ENCODE peak calls at places on chromosomes 1 and 21, in five cellular contexts. M is T-helper 9 cell; W is stimulated activated naive CD8-positive, alpha-beta T cell treated with anti-CD3 and anti-CD28 coated beads, Interleukin-15, Interleukin-2, amounts not matched to agents 100 U/mL and 50 U/mL, for 24 hours; K is activated gamma-delta T cell treated with Interleukin-2 at 50 U/mL for 16 hours; X is HFFc6. Y is an unnamed sample.

GRCh38 chr1:173864179-173864867 is 3.5 kb downstream of the GAS5 start:
- DNase-seq in M (no peak), W (no peak), K (no peak), X (no peak), Y (no peak)

GRCh38 chr1:227793079-227793947 is 22.2 kb upstream of the PRSS38 start:
- DNase-seq in M (no peak), W (no peak), K (no peak), X (no peak), Y (no peak)

GRCh38 chr1:101376121-101377095 is 139.6 kb downstream of the S1PR1 start:
- DNase-seq in M (no peak), W (no peak), K (no peak), X (no peak), Y (no peak)

GRCh38 chr21:17455451-17455850 is 57.4 kb upstream of the CXADR start:
- DNase-seq in M (no peak), W (no peak), K (no peak), X (no peak), Y (no peak)

GRCh38 chr1:67753776-67754525 is 69.0 kb downstream of the GADD45A start:
- DNase-seq in M (no peak), W (peak; percentile 25), K (no peak), X (no peak), Y (peak; percentile 41)

GRCh38 chr1:171581766-171582165 is 40.3 kb upstream of the MYOCOS start:
- DNase-seq in M (no peak), W (no peak), K (no peak), X (no peak), Y (no peak)

GRCh38 chr1:229015791-229016190 is 255.1 kb upstream of the RAB4A start:
- DNase-seq in M (no peak), W (no peak), K (no peak), X (no peak), Y (no peak)

GRCh38 chr1:11335417-11336070 is 62.5 kb downstream of the UBIAD1 start:
- DNase-seq in M (no peak), W (no peak), K (no peak), X (no peak), Y (no peak)

GRCh38 chr1:24526940-24527542 is 24.4 kb downstream of the RCAN3 start:
- DNase-seq in M (peak; percentile 26), W (peak; percentile 55), K (peak; percentile 40), X (peak; percentile 17), Y (peak; percentile 68)

GRCh38 chr1:8858888-8859706 is 19.4 kb downstream of the ENO1 start:
- DNase-seq in M (peak; percentile 29), W (no peak), K (peak; percentile 49), X (peak; percentile 66), Y (peak; percentile 61)

GRCh38 chr1:214241060-214241459 is 39.9 kb upstream of the SMYD2 start:
- DNase-seq in M (no peak), W (no peak), K (no peak), X (no peak), Y (no peak)

GRCh38 chr21:25639922-25640670 is 1.0 kb downstream of the JAM2 start:
- DNase-seq in M (peak; percentile 2), W (peak; percentile 26), K (no peak), X (no peak), Y (peak; percentile 6)

GRCh38 chr1:97464305-97464704 is 456.5 kb downstream of the DPYD start:
- DNase-seq in M (no peak), W (no peak), K (no peak), X (no peak), Y (no peak)

GRCh38 chr1:78145105-78145580 is 99.4 kb downstream of the GIPC2 start:
- DNase-seq in M (peak; percentile 10), W (peak; percentile 30), K (peak; percentile 11), X (peak; percentile 68), Y (peak; percentile 51)

GRCh38 chr1:111516008-111516535 is 12.6 kb upstream of the ADORA3 start:
- DNase-seq in M (no peak), W (peak; percentile 42), K (peak; percentile 27), X (peak; percentile 53), Y (peak; percentile 60)

GRCh38 chr1:47650205-47650604 is 212.4 kb downstream of the FOXD2 start:
- DNase-seq in M (no peak), W (no peak), K (no peak), X (peak; percentile 74), Y (no peak)

GRCh38 chr1:47651311-47652089 is 213.7 kb downstream of the FOXD2 start:
- DNase-seq in M (no peak), W (no peak), K (no peak), X (no peak), Y (no peak)

GRCh38 chr1:229059671-229060079 is 211.2 kb upstream of the RAB4A start:
- DNase-seq in M (no peak), W (no peak), K (no peak), X (no peak), Y (no peak)

GRCh38 chr1:84374991-84375838 is 23.1 kb upstream of the DNASE2B start:
- DNase-seq in M (no peak), W (no peak), K (no peak), X (no peak), Y (no peak)

GRCh38 chr1:183205196-183205781 is 19.2 kb downstream of the LAMC2 start:
- DNase-seq in M (no peak), W (no peak), K (no peak), X (peak; percentile 12), Y (no peak)

GRCh38 chr1:150563340-150564038 is 14.3 kb downstream of the ADAMTSL4 start:
- DNase-seq in M (no peak), W (no peak), K (peak; percentile 45), X (no peak), Y (peak; percentile 51)

Y was measured in activated CD4-positive, alpha-beta T cell treated with anti-CD3 and anti-CD28 coated beads for 48 hours.